ENCODE peak calls at places on chromosome 1, in ten cellular contexts. H is endothelial cell; L is GM19239; C is ELR; O is osteocyte; F is KG1; Y is RWPE1; P is activated T-cell treated with anti-CD3 and anti-CD28 coated beads, Interleukin-2, amount 50 U/mL, for 72 hours; U is AG04450; I is MG63. T is an unnamed sample.

GRCh38 chr1:234694661-234695060 is 84.7 kb upstream of the IRF2BP2 start:
- DNase-seq in H (no peak), C (no peak), U (no peak), F (no peak), O (no peak), P (no peak), L (no peak), I (no peak), Y (no peak), T (no peak)

GRCh38 chr1:22784317-22784716 is 73.7 kb downstream of the EPHB2 start:
- DNase-seq in C (no peak), U (no peak), P (no peak), H (no peak), O (no peak), F (no peak), L (no peak), Y (no peak), I (no peak), T (no peak)

GRCh38 chr1:16324456-16324890 is 27.8 kb downstream of the FBXO42 start:
- DNase-seq in P (no peak), U (peak; percentile 49), L (no peak), F (no peak), C (peak; percentile 75), O (no peak), Y (peak; percentile 34), I (peak; percentile 82), H (no peak), T (no peak)

GRCh38 chr1:59565611-59566410 is 248.9 kb upstream of the HOOK1 start:
- DNase-seq in Y (no peak), P (no peak), O (no peak), F (no peak), C (peak; percentile 66), H (no peak), U (peak; percentile 84), I (peak; percentile 76), L (no peak), T (no peak)

GRCh38 chr1:8747879-8748825 is 69.3 kb downstream of the RERE start:
- DNase-seq in F (no peak), C (no peak), U (no peak), P (no peak), O (no peak), L (no peak), H (no peak), I (no peak), Y (no peak), T (no peak)

GRCh38 chr1:10941891-10942541 is 70.4 kb upstream of the TARDBP start:
- DNase-seq in I (peak; percentile 48), C (peak; percentile 50), Y (peak; percentile 68), U (no peak), L (peak; percentile 78), F (no peak), H (peak; percentile 84), O (peak; percentile 89), P (peak; percentile 77), T (peak; percentile 38)

GRCh38 chr1:152411846-152412245 is 2.2 kb downstream of the CRNN start:
- DNase-seq in P (no peak), O (no peak), C (no peak), L (no peak), U (no peak), Y (no peak), I (no peak), F (no peak), H (no peak), T (no peak)

GRCh38 chr1:205928256-205928655 is 15.0 kb downstream of the SLC26A9 start:
- DNase-seq in H (no peak), O (no peak), F (no peak), U (no peak), P (no peak), I (no peak), L (no peak), Y (no peak), C (no peak), T (no peak)

GRCh38 chr1:156584813-156585212 is 5.3 kb downstream of the TTC24 start:
- DNase-seq in I (no peak), Y (no peak), L (no peak), H (no peak), C (peak; percentile 31), F (no peak), P (no peak), U (no peak), O (no peak), T (no peak)

GRCh38 chr1:156908541-156908940 is 11.9 kb upstream of the LRRC71 start:
- DNase-seq in P (no peak), I (no peak), C (no peak), Y (no peak), U (no peak), L (no peak), O (no peak), F (no peak), H (no peak), T (no peak)

T was measured in CD4-positive, alpha-beta T cell.